ENCODE peak calls at places on chromosomes 12 and 14, in eight cellular contexts. C is cardiac muscle cell; Y is Karpas-422; M is neuronal stem cell; E is CD4-positive, alpha-beta memory T cell; L is adipocyte; G is dorsolateral prefrontal cortex; P is heart left ventricle. V is an unnamed sample. For H3K27me3, the result is how much of the 10 kb centered on the place peaks cover.

GRCh38 chr14:63045234-63045611 is at the start of gene KCNH5:
- DNase-seq in Y (no peak), C (peak), G (peak), L (peak), E (no peak), M (no peak), P (peak), V (no peak)

GRCh38 chr14:31717294-31718085 is 156.3 kb downstream of the NUBPL start:
- DNase-seq in L (no peak), G (no peak), Y (no peak), E (no peak), C (no peak), M (no peak), P (no peak), V (no peak)

GRCh38 chr12:113853491-113853890 is 112.6 kb downstream of the RBM19 start:
- DNase-seq in P (no peak), E (no peak), Y (no peak), L (no peak), C (no peak), M (no peak), G (no peak), V (no peak)

GRCh38 chr14:61145903-61146411 is 135.2 kb downstream of the TMEM30B start:
- DNase-seq in P (no peak), G (no peak), L (peak), Y (no peak), C (no peak), M (no peak), E (no peak), V (no peak)

GRCh38 chr12:51926064-51926632 is 18.8 kb downstream of the ACVRL1 start:
- DNase-seq in Y (no peak), M (no peak), P (no peak), L (no peak), G (peak), E (no peak), C (no peak), V (no peak)

GRCh38 chr12:93699271-93700141 is 22.3 kb downstream of the CRADD start:
- DNase-seq in G (no peak), C (no peak), L (peak), P (no peak), Y (no peak), M (no peak), E (no peak), V (no peak)

GRCh38 chr12:53170876-53171724 is 9.4 kb upstream of the ZNF740 start:
- DNase-seq in P (no peak), G (no peak), E (no peak), C (no peak), M (no peak), Y (no peak), L (no peak), V (no peak)

GRCh38 chr14:90651405-90651804 is 164.8 kb downstream of the TTC7B start:
- DNase-seq in Y (no peak), M (no peak), P (no peak), L (no peak), E (no peak), G (no peak), C (no peak), V (no peak)

GRCh38 chr14:80988742-80989429 is 33.5 kb downstream of the TSHR start:
- DNase-seq in C (no peak), P (no peak), M (no peak), E (no peak), L (no peak), Y (no peak), G (no peak), V (no peak)

GRCh38 chr12:21144309-21144708 is 13.3 kb downstream of the SLCO1B1 start:
- DNase-seq in G (no peak), P (no peak), Y (no peak), M (no peak), E (no peak), L (no peak), C (no peak), V (no peak)

GRCh38 chr14:91245029-91245428 is 525 bp upstream of the GPR68 start:
- DNase-seq in G (no peak), P (no peak), M (no peak), C (no peak), L (no peak), E (peak), Y (no peak), V (peak)

GRCh38 chr12:3272958-3273357 is 195.8 kb downstream of the TSPAN9 start:
- DNase-seq in G (no peak), E (no peak), M (no peak), C (no peak), L (no peak), P (no peak), Y (no peak), V (no peak)

GRCh38 chr14:102363182-102363952 is 626 bp downstream of the TECPR2 start:
- DNase-seq in E (peak), Y (no peak), M (peak), G (peak), L (peak), P (peak), C (no peak), V (no peak)

GRCh38 chr12:77724367-77724957 is 106.2 kb upstream of the NAV3 start:
- DNase-seq in M (no peak), L (peak), Y (peak), P (no peak), G (no peak), E (no peak), C (peak), V (no peak)

GRCh38 chr12:130796985-130797686 is 41.9 kb downstream of the STX2 start:
- DNase-seq in Y (no peak), P (no peak), C (no peak), M (no peak), L (no peak), E (peak), G (no peak), V (peak)

GRCh38 chr12:9323144-9323681 is 115.0 kb upstream of the PZP start:
- DNase-seq in C (no peak), E (no peak), L (no peak), G (no peak), P (no peak), Y (peak), M (no peak), V (no peak)

GRCh38 chr12:131008461-131009270 is 55.0 kb downstream of the ADGRD1 start:
- DNase-seq in G (no peak), L (no peak), P (no peak), C (no peak), Y (no peak), E (no peak), M (no peak), V (no peak)

GRCh38 chr12:104667139-104667538 is 210.4 kb downstream of the CHST11 start:
- DNase-seq in C (no peak), E (no peak), P (no peak), M (no peak), Y (no peak), G (no peak), L (peak), V (no peak)

GRCh38 chr12:68538722-68539614 is 71.7 kb upstream of the RAP1B start:
- DNase-seq in G (no peak), L (peak), E (peak), C (no peak), Y (no peak), M (no peak), P (peak), V (peak)

GRCh38 chr12:51540996-51541395 is 50.0 kb upstream of the SCN8A start:
- DNase-seq in L (no peak), P (no peak), E (no peak), G (no peak), Y (no peak), M (no peak), C (no peak), V (no peak)

GRCh38 chr12:21330682-21331253 is 3.9 kb downstream of the SLCO1A2 start:
- DNase-seq in L (peak), P (no peak), G (no peak), Y (peak), C (no peak), E (no peak), M (peak), V (no peak)

GRCh38 chr14:76844223-76844622 is 18.0 kb downstream of the LRRC74A start:
- DNase-seq in C (no peak), G (no peak), Y (peak), L (no peak), P (peak), E (peak), M (no peak), V (peak)

GRCh38 chr12:98579835-98580234 is 13.7 kb upstream of the SLC25A3 start:
- DNase-seq in Y (no peak), P (no peak), E (no peak), C (no peak), G (no peak), L (no peak), M (no peak), V (no peak)

GRCh38 chr12:100169345-100169744 is 26.7 kb upstream of the BLTP3B start:
- DNase-seq in M (no peak), G (no peak), P (no peak), L (no peak), E (no peak), C (no peak), Y (no peak), V (no peak)

GRCh38 chr14:99808133-99808505 is 14.9 kb downstream of the EML1 start:
- DNase-seq in P (no peak), Y (no peak), E (no peak), M (no peak), G (no peak), L (peak), C (no peak), V (no peak)

GRCh38 chr14:59398841-59399240 is 66.3 kb downstream of the GPR135 start:
- DNase-seq in C (no peak), G (no peak), M (no peak), E (no peak), P (no peak), Y (no peak), L (no peak), V (no peak)

GRCh38 chr12:23729354-23729753 is 220.1 kb downstream of the SOX5 start:
- DNase-seq in Y (no peak), G (no peak), E (no peak), C (no peak), L (no peak), P (no peak), M (no peak), V (no peak)

GRCh38 chr12:4044101-4044500 is 170.9 kb upstream of the PARP11 start:
- DNase-seq in G (no peak), E (no peak), Y (no peak), P (no peak), L (no peak), M (no peak), C (no peak), V (no peak)

GRCh38 chr12:91877461-91878230 is 268.0 kb downstream of the BTG1 start:
- DNase-seq in M (no peak), P (no peak), G (no peak), L (no peak), E (peak), C (no peak), Y (no peak), V (peak)

GRCh38 chr12:75526655-75527511 is 15.5 kb upstream of the KRR1 start:
- DNase-seq in C (peak), G (no peak), L (peak), P (no peak), Y (peak), M (peak), E (no peak), V (no peak)

GRCh38 chr12:90074086-90074485 is 365.4 kb upstream of the ATP2B1 start:
- DNase-seq in P (no peak), M (no peak), E (no peak), L (no peak), G (no peak), C (no peak), Y (no peak), V (no peak)

GRCh38 chr12:25769076-25769945 is 189.2 kb upstream of the RASSF8 start:
- DNase-seq in Y (no peak), E (no peak), L (peak), P (no peak), C (no peak), M (no peak), G (no peak), V (no peak)

GRCh38 chr14:92040431-92041040 is 677 bp upstream of the TRIP11 start:
- DNase-seq in M (peak), P (no peak), C (peak), G (no peak), Y (peak), E (no peak), L (peak), V (no peak)

GRCh38 chr14:94768521-94769412 is 1.1 kb downstream of the GSC start:
- DNase-seq in G (no peak), E (peak), Y (no peak), L (peak), P (no peak), C (no peak), M (no peak), V (no peak)

GRCh38 chr12:116087399-116087798 is 190.1 kb downstream of the MED13L start:
- DNase-seq in G (no peak), C (no peak), P (no peak), M (no peak), Y (no peak), E (no peak), L (no peak), V (no peak)

GRCh38 chr14:23183479-23183878 is at the start of gene SLC7A8:
- DNase-seq in M (no peak), Y (no peak), E (no peak), G (peak), C (peak), L (peak), P (peak), V (peak)

GRCh38 chr14:93929048-93929535 is 1.9 kb downstream of the FAM181A start:
- DNase-seq in P (no peak), G (no peak), C (no peak), E (no peak), Y (no peak), L (no peak), M (no peak), V (no peak)

GRCh38 chr12:119512772-119513497 is 80.6 kb upstream of the TMEM233 start:
- DNase-seq in C (peak), G (no peak), L (peak), E (no peak), Y (peak), M (peak), P (no peak), V (no peak)

GRCh38 chr14:50521912-50522341 is 10.4 kb downstream of the MAP4K5 start:
- DNase-seq in C (no peak), Y (no peak), L (no peak), P (no peak), E (no peak), G (no peak), M (no peak), V (peak)
- H3K4me3 ChIP-seq in C (no peak), Y (no peak), L (no peak), P (no peak), E (no peak), G (peak), M (no peak), V (no peak)

GRCh38 chr12:108285016-108285415 is 54.1 kb downstream of the CMKLR1 start:
- DNase-seq in L (no peak), E (no peak), M (no peak), G (no peak), Y (no peak), P (no peak), C (no peak), V (no peak)
- H3K27me3 ChIP-seq in L (under half), E (under half), M (under half), G (under half), Y (under half), P (under half), C (under half), V (under half)

DNA sequence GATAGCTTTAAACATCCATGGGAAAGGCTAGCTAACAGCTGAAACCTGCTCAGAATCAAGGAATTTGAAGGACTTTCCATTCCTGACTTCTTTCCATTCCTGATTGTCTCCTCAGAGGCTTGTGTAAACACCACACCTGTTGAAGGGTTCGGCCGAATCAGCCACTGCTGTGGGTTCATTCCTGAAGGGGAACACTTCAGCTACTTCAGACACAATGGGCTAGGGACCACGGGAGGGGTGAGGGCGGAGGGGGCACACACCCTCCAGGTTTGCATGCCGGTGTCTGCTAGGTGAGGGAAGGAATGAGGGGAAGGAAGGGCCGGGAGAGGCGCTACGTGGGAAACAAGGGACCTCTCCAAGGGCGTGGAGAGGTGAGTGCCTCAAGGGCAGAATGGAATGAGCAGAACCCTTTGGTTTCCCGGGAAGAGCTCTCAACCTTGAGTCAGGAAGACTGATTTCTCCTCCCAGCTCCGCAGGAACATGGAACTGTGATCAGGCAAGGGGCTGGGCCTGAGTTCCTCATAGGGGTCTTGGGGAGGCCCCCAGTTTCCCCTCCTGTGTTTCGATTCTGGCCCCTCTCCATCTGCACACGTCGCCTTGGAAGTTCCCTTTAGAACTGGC is 1.4 kb downstream of the GPRC5A start:
- DNase-seq in C (no peak), P (no peak), L (no peak), M (no peak), G (no peak), Y (no peak), E (no peak), V (no peak)
- H3K4me3 ChIP-seq in C (no peak), P (no peak), L (no peak), M (no peak), G (no peak), Y (no peak), E (no peak), V (no peak)

GRCh38 chr12:125689576-125690410 is 624.6 kb downstream of the AACS start:
- DNase-seq in Y (no peak), P (no peak), L (no peak), C (no peak), G (no peak), M (no peak), E (no peak), V (no peak)

GRCh38 chr12:125688223-125688622 is 623.0 kb downstream of the AACS start:
- DNase-seq in E (no peak), C (no peak), Y (no peak), L (no peak), M (no peak), P (no peak), G (no peak), V (no peak)

GRCh38 chr12:125687403-125687802 is 622.2 kb downstream of the AACS start:
- DNase-seq in C (no peak), G (no peak), L (no peak), M (no peak), P (no peak), Y (no peak), E (no peak), V (no peak)

GRCh38 chr12:125687820-125688219 is 622.6 kb downstream of the AACS start:
- DNase-seq in Y (no peak), M (no peak), C (no peak), P (no peak), G (no peak), L (no peak), E (no peak), V (no peak)

DNA sequence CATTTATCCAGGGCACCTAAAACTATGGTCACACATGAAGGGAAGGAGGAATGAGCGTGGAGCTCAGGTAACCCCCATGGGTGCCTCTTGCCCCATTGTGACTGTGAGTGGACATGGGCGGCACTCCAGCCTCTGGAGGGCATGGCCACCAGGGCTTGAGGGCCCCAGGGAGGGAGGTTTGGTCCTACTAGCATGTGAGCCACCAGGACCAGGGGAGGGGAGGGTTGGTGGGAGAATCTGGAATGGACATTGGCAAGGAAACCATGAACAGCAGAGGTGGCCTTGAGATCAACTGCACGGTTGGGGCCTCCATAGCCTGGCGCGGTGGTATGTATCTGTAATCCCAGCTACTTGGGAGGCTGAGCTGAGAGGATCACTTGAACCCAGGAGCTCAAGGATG is 623.6 kb downstream of the AACS start:
- DNase-seq in L (no peak), Y (no peak), P (no peak), C (no peak), G (no peak), M (no peak), E (no peak), V (no peak)
- H3K27me3 ChIP-seq in L (under half), Y (under half), P (under half), C (under half), G (under half), M (under half), E (under half), V (under half)

DNA sequence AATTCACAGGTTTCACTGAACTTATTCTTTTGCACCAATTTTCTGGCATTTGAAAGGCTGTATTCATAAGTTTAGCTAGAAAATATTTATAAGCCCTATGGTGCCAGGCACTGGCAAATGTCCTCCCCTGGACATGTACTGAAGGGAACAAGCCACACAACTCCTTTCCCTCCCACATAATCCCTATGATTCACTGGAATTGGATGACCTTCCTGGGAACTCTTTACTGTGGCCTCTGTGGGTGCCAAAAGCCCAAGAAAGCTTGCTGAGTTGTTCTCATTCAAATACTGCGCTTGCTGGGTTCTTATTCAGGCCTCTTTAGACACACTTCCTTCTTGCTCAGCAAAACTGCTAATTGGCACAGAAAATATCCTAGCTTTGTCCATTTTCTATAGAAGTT is 108.6 kb downstream of the KITLG start:
- DNase-seq in C (no peak), G (no peak), P (no peak), Y (no peak), L (peak), M (peak), E (no peak), V (no peak)
- H3K4me3 ChIP-seq in C (no peak), G (no peak), P (no peak), Y (no peak), L (peak), M (no peak), E (no peak), V (no peak)

GRCh38 chr12:6818246-6819006 is 3.2 kb upstream of the GPR162 start:
- DNase-seq in Y (no peak), E (no peak), C (peak), G (no peak), M (no peak), L (no peak), P (no peak), V (no peak)
- H3K27me3 ChIP-seq in Y (under half), E (under half), C (under half), G (under half), M (under half), L (half or more), P (under half), V (under half)

GRCh38 chr12:19620222-19620621 is 180.9 kb downstream of the AEBP2 start:
- DNase-seq in Y (no peak), M (no peak), P (no peak), G (no peak), E (no peak), C (no peak), L (no peak), V (peak)

GRCh38 chr12:19624000-19624399 is 184.7 kb downstream of the AEBP2 start:
- DNase-seq in G (no peak), P (no peak), M (no peak), Y (no peak), E (no peak), C (no peak), L (no peak), V (no peak)

GRCh38 chr12:19624401-19624930 is 185.2 kb downstream of the AEBP2 start:
- DNase-seq in E (no peak), G (no peak), M (no peak), P (no peak), C (no peak), Y (no peak), L (no peak), V (no peak)
- H3K4me3 ChIP-seq in E (no peak), G (no peak), M (no peak), P (no peak), C (no peak), Y (no peak), L (no peak), V (no peak)

GRCh38 chr12:47904647-47905312 is at the start of gene VDR:
- DNase-seq in E (peak), P (peak), L (peak), M (peak), C (peak), Y (no peak), G (no peak), V (peak)
- H3K27me3 ChIP-seq in E (under half), P (under half), L (under half), M (half or more), C (half or more), Y (under half), G (under half), V (under half)

GRCh38 chr12:32024884-32025599 is 65.8 kb downstream of the RESF1 start:
- DNase-seq in M (no peak), L (no peak), E (no peak), Y (no peak), C (peak), G (no peak), P (no peak), V (no peak)
- H3K4me3 ChIP-seq in M (no peak), L (no peak), E (no peak), Y (no peak), C (no peak), G (no peak), P (no peak), V (no peak)

V was measured in CD8-positive, alpha-beta memory T cell.